ENCODE peak calls at places on chromosomes 11 and 22, in ten cellular contexts. C is body of pancreas, A is heart right ventricle, X is HepG2, N is breast epithelium, G is IMR-90, W is fibroblast of lung, M is right lobe of liver, L is neural progenitor cell, O is Peyer's patch. K is an unnamed sample. For H3K4me1, the result is how much of the 10 kb centered on the place peaks cover.

GRCh38 chr11:122874991-122875390 is 7.6 kb upstream of the JHY start:
- DNase-seq in C (no peak), A (no peak), X (no peak), N (no peak), G (no peak), W (no peak), M (no peak), L (no peak), O (no peak), K (no peak)

GRCh38 chr11:124762077-124762623 is at the start of gene ESAM:
- DNase-seq in C (peak), A (peak), X (no peak), N (no peak), G (no peak), W (no peak), M (no peak), L (peak), O (peak), K (no peak)

GRCh38 chr11:118434553-118435232 is 1.6 kb upstream of the KMT2A start:
- DNase-seq in C (peak), A (peak), X (no peak), N (no peak), G (peak), W (peak), M (peak), L (peak), O (peak), K (no peak)

GRCh38 chr11:64572143-64572542 is 18.9 kb upstream of the SLC22A12 start:
- DNase-seq in C (no peak), A (no peak), X (no peak), N (no peak), G (no peak), W (no peak), M (no peak), L (no peak), O (no peak), K (no peak)

GRCh38 chr11:9313648-9314290 is 624 bp downstream of the TMEM41B start:
- DNase-seq in C (peak), A (no peak), X (no peak), N (no peak), G (peak), W (peak), M (no peak), L (peak), O (peak), K (no peak)

GRCh38 chr11:28808771-28809170 is 700.6 kb downstream of the METTL15 start:
- DNase-seq in C (no peak), A (no peak), X (no peak), N (no peak), G (no peak), W (no peak), M (no peak), L (no peak), O (no peak), K (no peak)

GRCh38 chr22:44091021-44091721 is 67.1 kb downstream of the PARVB start:
- DNase-seq in C (no peak), A (no peak), X (peak), N (no peak), G (no peak), W (no peak), M (no peak), L (peak), O (no peak), K (no peak)

GRCh38 chr11:34317038-34317360 is 40.8 kb downstream of the ABTB2 start:
- DNase-seq in C (no peak), A (no peak), X (peak), N (no peak), G (no peak), W (no peak), M (peak), L (no peak), O (no peak), K (no peak)

GRCh38 chr11:125327494-125328130 is 163.1 kb downstream of the PKNOX2 start:
- DNase-seq in C (no peak), A (no peak), X (no peak), N (no peak), G (no peak), W (no peak), M (no peak), L (no peak), O (no peak), K (no peak)

GRCh38 chr11:117146521-117146920 is 2.4 kb downstream of the PAFAH1B2 start:
- DNase-seq in C (no peak), A (no peak), X (no peak), N (no peak), G (peak), W (peak), M (no peak), L (no peak), O (no peak), K (no peak)

GRCh38 chr11:17439316-17439782 is 37.3 kb downstream of the ABCC8 start:
- DNase-seq in C (peak), A (no peak), X (peak), N (no peak), G (no peak), W (no peak), M (no peak), L (no peak), O (no peak), K (peak)

GRCh38 chr11:33690290-33691050 is 10.2 kb downstream of the C11orf91 start:
- DNase-seq in C (peak), A (peak), X (peak), N (peak), G (peak), W (peak), M (no peak), L (no peak), O (peak), K (peak)

GRCh38 chr11:97937501-97937900 is 1083.2 kb upstream of the CNTN5 start:
- DNase-seq in C (no peak), A (no peak), X (no peak), N (no peak), G (peak), W (no peak), M (no peak), L (no peak), O (no peak), K (no peak)

GRCh38 chr22:25485626-25486545 is 78.6 kb upstream of the GRK3 start:
- DNase-seq in C (no peak), A (no peak), X (no peak), N (no peak), G (peak), W (no peak), M (no peak), L (no peak), O (no peak), K (no peak)

GRCh38 chr11:837189-837989 is 4.6 kb downstream of the CD151 start:
- DNase-seq in C (no peak), A (no peak), X (no peak), N (no peak), G (no peak), W (no peak), M (no peak), L (no peak), O (no peak), K (no peak)

GRCh38 chr11:48172818-48173609 is 43.6 kb upstream of the OR4B1 start:
- DNase-seq in C (peak), A (peak), X (peak), N (peak), G (peak), W (peak), M (peak), L (peak), O (peak), K (peak)

GRCh38 chr11:35800970-35801953 is 138.7 kb downstream of the TRIM44 start:
- DNase-seq in C (no peak), A (peak), X (no peak), N (no peak), G (no peak), W (no peak), M (no peak), L (no peak), O (no peak), K (no peak)

GRCh38 chr11:72378704-72379383 is 55.5 kb downstream of the CLPB start:
- DNase-seq in C (peak), A (peak), X (no peak), N (peak), G (peak), W (peak), M (peak), L (no peak), O (peak), K (no peak)

GRCh38 chr11:106420048-106420665 is 342.7 kb downstream of the AASDHPPT start:
- DNase-seq in C (no peak), A (no peak), X (no peak), N (no peak), G (no peak), W (no peak), M (no peak), L (no peak), O (no peak), K (no peak)

GRCh38 chr11:77372736-77373135 is 71.2 kb upstream of the GDPD4 start:
- DNase-seq in C (no peak), A (no peak), X (no peak), N (no peak), G (no peak), W (no peak), M (no peak), L (no peak), O (no peak), K (no peak)

GRCh38 chr11:77198440-77198849 is 70.4 kb downstream of the MYO7A start:
- DNase-seq in C (peak), A (no peak), X (peak), N (no peak), G (peak), W (no peak), M (peak), L (peak), O (peak), K (no peak)

GRCh38 chr11:78791254-78791653 is 216.6 kb upstream of the NARS2 start:
- DNase-seq in C (no peak), A (no peak), X (no peak), N (no peak), G (peak), W (peak), M (no peak), L (no peak), O (no peak), K (no peak)

GRCh38 chr22:38850399-38850798 is 6.6 kb upstream of the NPTXR start:
- DNase-seq in C (no peak), A (no peak), X (no peak), N (no peak), G (no peak), W (no peak), M (no peak), L (no peak), O (no peak), K (no peak)

GRCh38 chr11:27812341-27812740 is 112.1 kb upstream of the BDNF start:
- DNase-seq in C (no peak), A (no peak), X (no peak), N (no peak), G (peak), W (no peak), M (no peak), L (no peak), O (no peak), K (no peak)

GRCh38 chr22:24694971-24695928 is 79.3 kb downstream of the PIWIL3 start:
- DNase-seq in C (no peak), A (no peak), X (no peak), N (no peak), G (no peak), W (no peak), M (no peak), L (no peak), O (peak), K (no peak)

GRCh38 chr11:120128392-120129172 is 9.3 kb downstream of the TRIM29 start:
- DNase-seq in C (no peak), A (no peak), X (peak), N (peak), G (peak), W (peak), M (no peak), L (no peak), O (peak), K (no peak)

GRCh38 chr22:32341122-32341740 is 16.4 kb upstream of the RFPL3 start:
- DNase-seq in C (no peak), A (no peak), X (no peak), N (no peak), G (no peak), W (no peak), M (no peak), L (peak), O (no peak), K (no peak)

GRCh38 chr22:24894220-24894975 is 52.1 kb downstream of the LHFPL7 start:
- DNase-seq in C (peak), A (peak), X (peak), N (peak), G (peak), W (peak), M (peak), L (no peak), O (peak), K (peak)

GRCh38 chr22:30312053-30312452 is 14.7 kb downstream of the TBC1D10A start:
- DNase-seq in C (no peak), A (no peak), X (no peak), N (no peak), G (peak), W (peak), M (no peak), L (no peak), O (no peak), K (no peak)

GRCh38 chr11:76604081-76604601 is 66.4 kb downstream of the LRRC32 start:
- DNase-seq in C (no peak), A (peak), X (no peak), N (peak), G (no peak), W (no peak), M (no peak), L (no peak), O (peak), K (no peak)

GRCh38 chr22:45090364-45090960 is 73.3 kb upstream of the NUP50 start:
- DNase-seq in C (peak), A (no peak), X (peak), N (no peak), G (peak), W (peak), M (no peak), L (peak), O (no peak), K (no peak)

GRCh38 chr11:86571273-86571948 is 101.0 kb downstream of the ME3 start:
- DNase-seq in C (no peak), A (no peak), X (peak), N (no peak), G (no peak), W (no peak), M (no peak), L (peak), O (no peak), K (no peak)

GRCh38 chr11:73761403-73761945 is 600 bp upstream of the RAB6A start:
- DNase-seq in C (no peak), A (peak), X (no peak), N (no peak), G (no peak), W (no peak), M (no peak), L (no peak), O (no peak), K (no peak)

GRCh38 chr11:73759520-73760065 is 1.3 kb downstream of the RAB6A start:
- DNase-seq in C (no peak), A (no peak), X (no peak), N (no peak), G (peak), W (peak), M (no peak), L (no peak), O (no peak), K (no peak)

GRCh38 chr11:73758451-73758850 is 2.4 kb downstream of the RAB6A start:
- DNase-seq in C (no peak), A (no peak), X (no peak), N (no peak), G (no peak), W (no peak), M (no peak), L (no peak), O (no peak), K (no peak)

GRCh38 chr11:73760680-73761402 is at the start of gene RAB6A:
- DNase-seq in C (peak), A (peak), X (peak), N (peak), G (peak), W (peak), M (peak), L (peak), O (peak), K (peak)

GRCh38 chr11:73760066-73760679 is 701 bp downstream of the RAB6A start:
- DNase-seq in C (peak), A (peak), X (no peak), N (peak), G (peak), W (peak), M (peak), L (peak), O (peak), K (no peak)
- TF ChIP-seq CTCF in C (no peak), A (no peak), X (no peak), N (no peak), G (no peak), W (no peak), M (no peak), L (no peak), O (no peak), K (no peak)

GRCh38 chr11:44628730-44629361 is 63.4 kb downstream of the CD82 start:
- DNase-seq in C (no peak), A (no peak), X (no peak), N (no peak), G (no peak), W (no peak), M (peak), L (no peak), O (no peak), K (no peak)
- H3K4me1 ChIP-seq in C (under half), A (under half), X (under half), N (under half), G (under half), W (under half), M (under half), L (under half), O (under half), K (under half)

GRCh38 chr11:6530848-6531247 is 33.8 kb downstream of the DNHD1 start:
- DNase-seq in C (no peak), A (no peak), X (no peak), N (no peak), G (peak), W (no peak), M (no peak), L (no peak), O (no peak), K (no peak)

GRCh38 chr11:6526411-6527135 is 29.5 kb downstream of the DNHD1 start:
- DNase-seq in C (no peak), A (no peak), X (no peak), N (no peak), G (no peak), W (no peak), M (no peak), L (no peak), O (no peak), K (no peak)

GRCh38 chr11:6531267-6531752 is 34.2 kb downstream of the DNHD1 start:
- DNase-seq in C (no peak), A (peak), X (peak), N (no peak), G (peak), W (peak), M (no peak), L (peak), O (no peak), K (peak)
- TF ChIP-seq CTCF in C (peak), A (peak), X (peak), N (peak), G (peak), W (peak), M (peak), L (peak), O (peak), K (peak)

GRCh38 chr11:11708256-11708655 is 86.5 kb upstream of the GALNT18 start:
- DNase-seq in C (no peak), A (no peak), X (no peak), N (no peak), G (no peak), W (no peak), M (no peak), L (no peak), O (no peak), K (no peak)

GRCh38 chr11:11706022-11706421 is 84.2 kb upstream of the GALNT18 start:
- DNase-seq in C (no peak), A (no peak), X (no peak), N (no peak), G (no peak), W (no peak), M (no peak), L (no peak), O (no peak), K (no peak)

GRCh38 chr11:11703885-11704284 is 82.1 kb upstream of the GALNT18 start:
- DNase-seq in C (no peak), A (no peak), X (no peak), N (no peak), G (no peak), W (no peak), M (no peak), L (no peak), O (no peak), K (no peak)

DNA sequence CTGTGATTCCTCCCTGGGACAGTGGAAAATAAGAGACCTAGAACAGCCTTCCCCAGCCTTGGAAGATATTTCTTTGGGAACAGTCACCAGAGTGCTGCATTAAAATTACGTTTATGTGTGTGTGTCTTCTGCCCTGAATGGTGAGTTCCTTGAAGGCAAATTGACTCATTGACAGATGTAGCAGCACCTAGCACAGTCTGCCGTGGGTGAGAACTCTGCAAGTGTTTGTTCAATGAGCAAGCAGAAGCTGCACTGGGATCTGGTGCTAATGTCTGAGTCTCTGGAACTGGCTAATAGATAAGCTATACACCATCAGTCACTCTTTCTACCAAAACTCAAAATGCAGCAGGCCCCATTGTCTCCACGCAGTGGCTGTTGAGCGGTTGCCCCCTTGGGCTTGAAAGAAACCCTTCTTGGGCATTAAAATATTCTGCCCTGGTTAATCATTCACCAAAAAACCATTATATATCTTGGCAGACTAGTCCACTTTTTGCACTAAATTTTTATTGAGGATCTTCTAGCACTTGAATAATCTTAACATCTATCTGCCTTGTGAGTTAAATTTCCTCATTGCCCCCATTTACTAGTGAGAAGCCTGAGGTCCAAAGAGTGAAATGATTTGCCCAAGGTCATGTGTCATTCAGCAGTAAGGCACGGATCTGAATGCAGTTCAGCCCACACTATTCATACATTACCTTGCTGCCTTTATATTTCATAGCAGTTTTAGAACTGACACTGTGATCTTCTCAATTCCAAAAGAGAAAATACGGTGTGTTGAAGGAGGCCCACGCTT is 87.8 kb upstream of the GALNT18 start:
- DNase-seq in C (no peak), A (no peak), X (no peak), N (no peak), G (no peak), W (no peak), M (no peak), L (no peak), O (no peak), K (no peak)
- H3K4me1 ChIP-seq in C (under half), A (under half), X (under half), N (under half), G (under half), W (under half), M (under half), L (under half), O (under half), K (under half)

K was measured in Panc1.